ENCODE peak calls at places on chromosomes 7 and 10, in nine cellular contexts. B is smooth muscle cell of the brain vasculature; V is H1; U is activated naive CD8-positive, alpha-beta T cell treated with anti-CD3 and anti-CD28 coated beads, Interleukin-2, amount 10 ng/mL, durations not matched to agents 7 days and 5 days; O is cardiac fibroblast; J is fibroblast of the aortic adventitia; C is uterus; X is ELF-1; F is left cardiac atrium. I is an unnamed sample.

GRCh38 chr7:22675917-22676343 is 51.1 kb upstream of the IL6 start:
- DNase-seq in B (no peak), V (no peak), U (no peak), O (peak), J (no peak), C (no peak), X (no peak), F (peak), I (no peak)

GRCh38 chr7:158276414-158277218 is 311.0 kb downstream of the PTPRN2 start:
- DNase-seq in B (no peak), V (no peak), U (peak), O (no peak), J (no peak), C (no peak), X (no peak), F (no peak), I (no peak)

GRCh38 chr10:94172332-94172731 is 178.6 kb downstream of the PLCE1 start:
- DNase-seq in B (no peak), V (no peak), U (no peak), O (no peak), J (peak), C (no peak), X (no peak), F (no peak), I (no peak)

GRCh38 chr7:29038463-29038862 is 80.3 kb upstream of the TRIL start:
- DNase-seq in B (no peak), V (no peak), U (no peak), O (peak), J (peak), C (no peak), X (no peak), F (no peak), I (no peak)

GRCh38 chr10:21510218-21511070 is 15.0 kb downstream of the SKIDA1 start:
- DNase-seq in B (no peak), V (peak), U (no peak), O (peak), J (no peak), C (no peak), X (peak), F (no peak), I (no peak)

GRCh38 chr7:45874408-45875131 is 1.7 kb upstream of the CCDC201 start:
- DNase-seq in B (no peak), V (no peak), U (no peak), O (peak), J (peak), C (no peak), X (no peak), F (no peak), I (no peak)

GRCh38 chr10:44703241-44704155 is 207.6 kb upstream of the TMEM72 start:
- DNase-seq in B (no peak), V (no peak), U (no peak), O (peak), J (peak), C (no peak), X (no peak), F (no peak), I (no peak)

GRCh38 chr7:85186083-85186520 is 754 bp downstream of the SEMA3D start:
- DNase-seq in B (no peak), V (peak), U (no peak), O (peak), J (peak), C (peak), X (peak), F (peak), I (no peak)

GRCh38 chr7:8089036-8089780 is 120.6 kb downstream of the GLCCI1 start:
- DNase-seq in B (no peak), V (no peak), U (no peak), O (no peak), J (no peak), C (no peak), X (no peak), F (no peak), I (no peak)

GRCh38 chr7:7102906-7103305 is 79.4 kb upstream of the C1GALT1 start:
- DNase-seq in B (no peak), V (no peak), U (no peak), O (no peak), J (no peak), C (no peak), X (no peak), F (no peak), I (no peak)

GRCh38 chr7:149369497-149369896 is 91.4 kb downstream of the ZNF777 start:
- DNase-seq in B (no peak), V (no peak), U (no peak), O (no peak), J (no peak), C (no peak), X (peak), F (no peak), I (no peak)

GRCh38 chr7:55574062-55574717 is 1.9 kb upstream of the VOPP1 start:
- DNase-seq in B (no peak), V (no peak), U (no peak), O (peak), J (peak), C (no peak), X (no peak), F (no peak), I (no peak)

GRCh38 chr7:80929619-80930018 is 10.8 kb upstream of the SEMA3C start:
- DNase-seq in B (no peak), V (no peak), U (no peak), O (no peak), J (no peak), C (no peak), X (no peak), F (no peak), I (no peak)

GRCh38 chr10:103605359-103606156 is 112.1 kb downstream of the NEURL1 start:
- DNase-seq in B (peak), V (peak), U (peak), O (peak), J (peak), C (peak), X (peak), F (peak), I (peak)

GRCh38 chr7:90710466-90710850 is 114.3 kb downstream of the CDK14 start:
- DNase-seq in B (no peak), V (no peak), U (no peak), O (no peak), J (no peak), C (no peak), X (no peak), F (no peak), I (no peak)

GRCh38 chr7:78224923-78225322 is 426.4 kb downstream of the PHTF2 start:
- DNase-seq in B (no peak), V (no peak), U (no peak), O (no peak), J (no peak), C (no peak), X (no peak), F (no peak), I (no peak)

GRCh38 chr7:138008588-138009349 is 6.9 kb upstream of the CREB3L2 start:
- DNase-seq in B (no peak), V (peak), U (no peak), O (peak), J (peak), C (peak), X (peak), F (no peak), I (peak)

GRCh38 chr7:44293561-44294324 is 31.7 kb downstream of the CAMK2B start:
- DNase-seq in B (no peak), V (peak), U (no peak), O (no peak), J (no peak), C (peak), X (peak), F (peak), I (peak)

GRCh38 chr7:158957921-158958471 is 101.6 kb downstream of the DYNC2I1 start:
- DNase-seq in B (no peak), V (peak), U (peak), O (no peak), J (no peak), C (no peak), X (peak), F (no peak), I (peak)